ENCODE peak calls at places on chromosomes 4 and X, in nine cellular contexts. V, H, N, W, S, C, G, M and U are unnamed samples.

GRCh38 chr4:186191266-186192067 is at the start of gene CYP4V2:
- DNase-seq in H (peak), C (peak), N (peak), G (peak), S (peak), W (peak), M (peak), V (peak), U (peak)

GRCh38 chr4:113760852-113761681 is 471 bp downstream of the CAMK2D start:
- DNase-seq in M (peak), V (peak), G (peak), N (peak), W (peak), S (peak), C (peak), H (peak), U (peak)

GRCh38 chrX:68746988-68747387 is 81.8 kb upstream of the EFNB1 start:
- DNase-seq in C (no peak), W (no peak), H (peak), V (no peak), N (no peak), S (no peak), G (no peak), M (peak), U (no peak)

GRCh38 chr4:176001171-176002006 is 64.3 kb upstream of the WDR17 start:
- DNase-seq in S (no peak), M (no peak), H (no peak), V (peak), N (peak), C (peak), G (no peak), W (peak), U (peak)

GRCh38 chrX:40573763-40574162 is 7.0 kb upstream of the ATP6AP2 start:
- DNase-seq in V (no peak), N (peak), W (no peak), C (no peak), H (no peak), M (no peak), G (no peak), S (no peak), U (no peak)

GRCh38 chr4:107838138-107838618 is 13.4 kb downstream of the SGMS2 start:
- DNase-seq in W (no peak), M (no peak), H (no peak), N (peak), C (no peak), S (no peak), G (no peak), V (no peak), U (no peak)

GRCh38 chr4:82785248-82786003 is 13.2 kb downstream of the SCD5 start:
- DNase-seq in V (no peak), S (no peak), W (no peak), C (no peak), H (no peak), G (no peak), M (no peak), N (peak), U (no peak)

GRCh38 chr4:168659971-168660465 is 163.2 kb downstream of the PALLD start:
- DNase-seq in S (no peak), M (no peak), W (no peak), H (no peak), N (no peak), G (no peak), V (no peak), C (no peak), U (no peak)

GRCh38 chrX:74242484-74243138 is 61.4 kb upstream of the ZCCHC13 start:
- DNase-seq in V (no peak), S (no peak), M (no peak), W (no peak), N (no peak), C (no peak), G (no peak), H (no peak), U (no peak)

GRCh38 chr4:10506077-10506476 is 48.9 kb upstream of the ZNF518B start:
- DNase-seq in V (no peak), C (no peak), M (no peak), N (no peak), G (no peak), H (no peak), S (no peak), W (no peak), U (no peak)

GRCh38 chrX:71181558-71181909 is 36.9 kb downstream of the NLGN3 start:
- DNase-seq in M (no peak), S (no peak), C (peak), V (no peak), W (no peak), G (peak), H (no peak), N (no peak), U (no peak)

GRCh38 chrX:10217218-10217617 is 60.4 kb downstream of the CLCN4 start:
- DNase-seq in H (no peak), W (no peak), C (no peak), N (no peak), M (no peak), S (no peak), V (no peak), G (no peak), U (no peak)

GRCh38 chr4:20832821-20833220 is 132.6 kb downstream of the PACRGL start:
- DNase-seq in C (no peak), W (no peak), G (no peak), S (no peak), V (no peak), N (peak), M (no peak), H (no peak), U (no peak)

GRCh38 chrX:129823115-129823514 is 20.6 kb downstream of the ZDHHC9 start:
- DNase-seq in G (peak), M (peak), V (peak), S (no peak), H (no peak), W (no peak), C (peak), N (peak), U (peak)
- TF ChIP-seq CTCF in G (peak), M (peak), V (peak), S (peak), H (no peak), W (peak), C (peak), N (peak), U (peak)

GRCh38 chr4:85496146-85496849 is 21.3 kb downstream of the ARHGAP24 start:
- DNase-seq in W (no peak), S (no peak), C (no peak), H (no peak), M (no peak), N (peak), G (no peak), V (no peak), U (no peak)

GRCh38 chr4:85500110-85500867 is 25.3 kb downstream of the ARHGAP24 start:
- DNase-seq in S (no peak), H (no peak), G (no peak), M (no peak), N (peak), W (no peak), C (no peak), V (no peak), U (no peak)

GRCh38 chr4:85499573-85499972 is 24.6 kb downstream of the ARHGAP24 start:
- DNase-seq in G (no peak), H (no peak), V (no peak), N (no peak), M (no peak), W (no peak), C (no peak), S (no peak), U (no peak)

GRCh38 chr4:85496933-85497332 is 22.0 kb downstream of the ARHGAP24 start:
- DNase-seq in H (no peak), S (no peak), G (no peak), W (no peak), V (no peak), C (no peak), M (no peak), N (peak), U (no peak)

GRCh38 chr4:85498068-85498733 is 23.3 kb downstream of the ARHGAP24 start:
- DNase-seq in M (peak), C (no peak), G (no peak), N (peak), S (no peak), V (peak), W (peak), H (peak), U (no peak)
- TF ChIP-seq CTCF in M (no peak), C (no peak), G (no peak), N (no peak), S (no peak), V (no peak), W (no peak), H (no peak), U (no peak)

DNA sequence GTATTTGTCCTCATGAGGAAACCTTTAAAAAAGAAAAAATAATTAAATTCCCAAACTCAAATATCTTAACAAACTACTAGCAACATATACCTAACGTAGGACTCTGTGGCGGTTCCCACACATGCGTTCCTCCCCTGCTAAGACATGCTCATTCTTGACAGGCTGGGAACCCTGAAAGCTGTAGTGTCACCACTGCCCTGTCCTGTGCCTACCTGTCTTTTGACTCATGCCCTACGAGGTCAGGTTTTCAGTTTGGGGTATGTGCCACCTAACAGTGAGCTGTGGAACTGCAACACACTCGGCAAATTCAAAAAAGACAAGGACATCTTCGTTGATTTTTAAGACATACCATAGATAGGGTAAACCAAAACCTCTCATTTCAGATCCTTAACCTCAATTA is 17.8 kb downstream of the IDS start:
- DNase-seq in M (no peak), W (no peak), G (no peak), V (no peak), N (no peak), C (no peak), H (no peak), S (no peak), U (no peak)
- TF ChIP-seq CTCF in M (no peak), W (no peak), G (peak), V (no peak), N (peak), C (no peak), H (peak), S (peak), U (no peak)

GRCh38 chr4:123746981-123747380 is 350.4 kb downstream of the SPRY1 start:
- DNase-seq in H (no peak), V (no peak), S (no peak), W (no peak), M (no peak), G (no peak), C (no peak), N (no peak), U (no peak)
- TF ChIP-seq CTCF in H (no peak), V (no peak), S (no peak), W (no peak), M (no peak), G (no peak), C (no peak), N (no peak), U (no peak)

GRCh38 chr4:143374771-143375170 is 38.1 kb downstream of the GAB1 start:
- DNase-seq in C (no peak), G (peak), S (no peak), M (no peak), V (no peak), N (no peak), H (no peak), W (no peak), U (no peak)
- TF ChIP-seq CTCF in C (no peak), G (no peak), S (no peak), M (no peak), V (no peak), N (no peak), H (no peak), W (no peak), U (no peak)

GRCh38 chrX:48854898-48855297 is 19.5 kb upstream of the PCSK1N start:
- DNase-seq in S (no peak), H (no peak), C (no peak), V (no peak), G (peak), M (no peak), W (no peak), N (peak), U (no peak)
- TF ChIP-seq CTCF in S (peak), H (no peak), C (no peak), V (no peak), G (peak), M (no peak), W (no peak), N (peak), U (no peak)